ENCODE peak calls at places on chromosomes 3 and 15, in six cellular contexts. P is NCI-H2029; K is H54; X is NCI-H1930; A is activated CD4-positive, CD25-positive, alpha-beta regulatory T cell; C is GM12865. I is an unnamed sample.

GRCh38 chr15:33831646-33832045 is 136.7 kb upstream of the CHRM5 start:
- DNase-seq in P (no peak), K (no peak), X (no peak), A (no peak), C (no peak), I (no peak)

GRCh38 chr3:167684389-167684993 is 30.7 kb upstream of the WDR49 start:
- DNase-seq in P (peak; percentile 20), K (peak; percentile 1), X (peak; percentile 39), A (peak; percentile 5), C (peak; percentile 73), I (peak; percentile 56)

GRCh38 chr3:141114816-141115458 is 63.8 kb downstream of the SPSB4 start:
- DNase-seq in P (no peak), K (no peak), X (no peak), A (no peak), C (no peak), I (no peak)

GRCh38 chr15:72118400-72118978 is at the start of gene SENP8:
- DNase-seq in P (no peak), K (peak; percentile 38), X (no peak), A (no peak), C (no peak), I (no peak)

GRCh38 chr3:25897019-25897418 is 107.1 kb downstream of the OXSM start:
- DNase-seq in P (no peak), K (no peak), X (no peak), A (no peak), C (peak; percentile 77), I (no peak)

GRCh38 chr3:183149915-183150825 is 12.4 kb downstream of the LAMP3 start:
- DNase-seq in P (no peak), K (no peak), X (no peak), A (no peak), C (no peak), I (no peak)

GRCh38 chr15:87144775-87145174 is 1065.1 kb downstream of the AGBL1 start:
- DNase-seq in P (peak; percentile 40), K (no peak), X (no peak), A (no peak), C (no peak), I (no peak)

GRCh38 chr3:102143536-102143935 is 291.3 kb upstream of the ZPLD1 start:
- DNase-seq in P (no peak), K (no peak), X (no peak), A (no peak), C (no peak), I (no peak)

GRCh38 chr15:77856718-77857346 is 220.7 kb downstream of the TBC1D2B start:
- DNase-seq in P (no peak), K (no peak), X (no peak), A (no peak), C (no peak), I (no peak)

GRCh38 chr3:81716870-81717509 is 44.5 kb downstream of the GBE1 start:
- DNase-seq in P (peak; percentile 61), K (no peak), X (no peak), A (no peak), C (no peak), I (no peak)

GRCh38 chr3:42849017-42849416 is 26.7 kb downstream of the CYP8B1 start:
- DNase-seq in P (no peak), K (no peak), X (no peak), A (no peak), C (no peak), I (no peak)

GRCh38 chr15:31032959-31033358 is 41.5 kb upstream of the MTMR10 start:
- DNase-seq in P (no peak), K (no peak), X (no peak), A (no peak), C (no peak), I (no peak)

GRCh38 chr3:130414457-130414856 is 69.0 kb downstream of the COL6A5 start:
- DNase-seq in P (no peak), K (no peak), X (no peak), A (no peak), C (peak; percentile 14), I (no peak)

GRCh38 chr15:68818671-68819450 is 1.8 kb downstream of the ANP32A start:
- DNase-seq in P (no peak), K (no peak), X (no peak), A (no peak), C (peak; percentile 69), I (no peak)

GRCh38 chr3:128366652-128367051 is 100.0 kb downstream of the DNAJB8 start:
- DNase-seq in P (no peak), K (no peak), X (no peak), A (no peak), C (no peak), I (no peak)

GRCh38 chr3:184557348-184557950 is 4.1 kb upstream of the EPHB3 start:
- DNase-seq in P (no peak), K (no peak), X (no peak), A (no peak), C (no peak), I (no peak)

GRCh38 chr15:20357139-20358065 is 184.2 kb downstream of the GOLGA6L6 start:
- DNase-seq in P (no peak), K (no peak), X (no peak), A (no peak), C (no peak), I (no peak)

GRCh38 chr3:187456268-187456667 is 88.1 kb downstream of the RTP4 start:
- DNase-seq in P (no peak), K (no peak), X (no peak), A (no peak), C (no peak), I (no peak)

GRCh38 chr3:31004025-31004678 is 109.7 kb upstream of the GADL1 start:
- DNase-seq in P (no peak), K (peak; percentile 19), X (no peak), A (no peak), C (no peak), I (no peak)

GRCh38 chr3:122975163-122975923 is 52.2 kb downstream of the SEMA5B start:
- DNase-seq in P (no peak), K (peak; percentile 61), X (no peak), A (no peak), C (no peak), I (peak; percentile 31)

GRCh38 chr3:126494204-126494603 is 18.5 kb upstream of the ZXDC start:
- DNase-seq in P (no peak), K (no peak), X (no peak), A (no peak), C (no peak), I (no peak)

GRCh38 chr15:62307551-62307950 is 142.5 kb upstream of the C2CD4B start:
- DNase-seq in P (no peak), K (peak; percentile 27), X (no peak), A (no peak), C (no peak), I (no peak)

GRCh38 chr15:40872791-40873526 is 1.1 kb downstream of the RHOV start:
- DNase-seq in P (no peak), K (no peak), X (no peak), A (no peak), C (no peak), I (no peak)

GRCh38 chr15:89057506-89058133 is 30.6 kb upstream of the ABHD2 start:
- DNase-seq in P (no peak), K (peak; percentile 52), X (peak; percentile 30), A (peak; percentile 70), C (peak; percentile 72), I (peak; percentile 80)

GRCh38 chr15:25848325-25848724 is 14.8 kb downstream of the ATP10A start:
- DNase-seq in P (no peak), K (no peak), X (no peak), A (no peak), C (no peak), I (no peak)

GRCh38 chr3:26281284-26281977 is 341.1 kb upstream of the LRRC3B start:
- DNase-seq in P (no peak), K (no peak), X (no peak), A (no peak), C (no peak), I (no peak)

GRCh38 chr15:25783607-25784131 is 79.5 kb downstream of the ATP10A start:
- DNase-seq in P (no peak), K (no peak), X (no peak), A (no peak), C (no peak), I (peak; percentile 39)

GRCh38 chr3:150094150-150094932 is 123.6 kb upstream of the PFN2 start:
- DNase-seq in P (peak; percentile 31), K (no peak), X (peak; percentile 37), A (no peak), C (peak; percentile 74), I (no peak)

GRCh38 chr15:39426552-39427532 is 154.0 kb upstream of the THBS1 start:
- DNase-seq in P (no peak), K (peak; percentile 12), X (no peak), A (peak; percentile 8), C (peak; percentile 94), I (peak; percentile 76)

I was measured in activated gamma-delta T cell treated with Interleukin-2 at 50 U/mL for 16 hours.